ENCODE peak calls at places on chromosome 2, in four cellular contexts. T is Ammon's horn; X is CD4-positive, CD25-positive, alpha-beta regulatory T cell; D is kidney epithelial cell. R is an unnamed sample.

GRCh38 chr2:151669585-151670081 is 64.6 kb downstream of the NEB start:
- DNase-seq in X (no peak), D (peak; percentile 12), T (peak; percentile 27), R (no peak)

GRCh38 chr2:220259656-220260055 is 632.2 kb downstream of the SLC4A3 start:
- DNase-seq in X (no peak), T (no peak), D (no peak), R (no peak)

GRCh38 chr2:98465456-98466201 is 21.0 kb downstream of the INPP4A start:
- DNase-seq in D (no peak), T (peak; percentile 69), X (peak; percentile 68), R (no peak)

GRCh38 chr2:74002515-74003391 is 18.0 kb downstream of the TET3 start:
- DNase-seq in T (peak; percentile 95), X (peak; percentile 77), D (no peak), R (peak; percentile 58)

GRCh38 chr2:134122610-134123009 is 131.3 kb upstream of the MGAT5 start:
- DNase-seq in T (no peak), X (no peak), D (no peak), R (no peak)

GRCh38 chr2:203155406-203155805 is 83.4 kb upstream of the CYP20A1 start:
- DNase-seq in D (no peak), T (no peak), X (no peak), R (no peak)

GRCh38 chr2:143682643-143683042 is 553.4 kb downstream of the ARHGAP15 start:
- DNase-seq in D (no peak), X (no peak), T (no peak), R (no peak)

GRCh38 chr2:231393149-231394131 is 2.1 kb upstream of the B3GNT7 start:
- DNase-seq in T (no peak), X (no peak), D (no peak), R (no peak)

GRCh38 chr2:69771461-69771860 is 29.5 kb downstream of the ANXA4 start:
- DNase-seq in T (no peak), X (no peak), D (no peak), R (no peak)

GRCh38 chr2:170255971-170256370 is 78.0 kb downstream of the MYO3B start:
- DNase-seq in D (no peak), T (no peak), X (no peak), R (no peak)

GRCh38 chr2:240250150-240250984 is 109.9 kb upstream of the OTOS start:
- DNase-seq in T (no peak), D (no peak), X (no peak), R (no peak)

GRCh38 chr2:66334237-66335054 is 100.5 kb upstream of the MEIS1 start:
- DNase-seq in D (no peak), X (no peak), T (no peak), R (no peak)

GRCh38 chr2:186610785-186611184 is 20.9 kb downstream of the ITGAV start:
- DNase-seq in X (no peak), D (no peak), T (no peak), R (no peak)

GRCh38 chr2:200905618-200906296 is 16.6 kb downstream of the NIF3L1 start:
- DNase-seq in X (peak; percentile 23), D (peak; percentile 21), T (peak; percentile 88), R (no peak)

GRCh38 chr2:212536385-212537310 is 2.0 kb downstream of the ERBB4 start:
- DNase-seq in D (no peak), T (peak; percentile 64), X (no peak), R (no peak)

GRCh38 chr2:217625475-217626245 is 377.1 kb downstream of the TNS1 start:
- DNase-seq in X (no peak), T (no peak), D (no peak), R (no peak)

GRCh38 chr2:68946117-68946516 is 6.6 kb downstream of the GKN2 start:
- DNase-seq in D (no peak), X (no peak), T (no peak), R (no peak)

GRCh38 chr2:234164499-234165409 is 114.3 kb downstream of the SPP2 start:
- DNase-seq in T (no peak), X (peak; percentile 7), D (peak; percentile 38), R (no peak)

GRCh38 chr2:103284750-103285149 is 522.9 kb downstream of the TMEM182 start:
- DNase-seq in T (no peak), D (no peak), X (no peak), R (no peak)

GRCh38 chr2:165864353-165864752 is 70.3 kb upstream of the GALNT3 start:
- DNase-seq in D (no peak), T (peak; percentile 46), X (no peak), R (no peak)

GRCh38 chr2:112493048-112493447 is 11.1 kb downstream of the TTL start:
- DNase-seq in X (no peak), D (no peak), T (no peak), R (no peak)

GRCh38 chr2:134897932-134898331 is 20.7 kb upstream of the CCNT2 start:
- DNase-seq in X (no peak), T (no peak), D (no peak), R (no peak)

GRCh38 chr2:132909427-132909826 is 239.4 kb upstream of the LYPD1 start:
- DNase-seq in D (no peak), X (no peak), T (no peak), R (no peak)

R was measured in T1000.